ENCODE peak calls at places on chromosome 14, in ten cellular contexts. S is HepG2, Q is tibial nerve, I is K562, J is transverse colon, P is suprapubic skin, E is SK-N-SH, R is A549, X is ovary, N is H1. U is an unnamed sample.

GRCh38 chr14:52961060-52961639 is 10.3 kb upstream of the FERMT2 start:
- DNase-seq in S (peak), Q (peak), I (peak), J (peak), P (no peak), E (peak), R (peak), X (peak), N (no peak), U (peak)

GRCh38 chr14:68283378-68284123 is 464.0 kb downstream of the RAD51B start:
- DNase-seq in S (no peak), Q (no peak), I (no peak), J (peak), P (peak), E (no peak), R (no peak), X (no peak), N (no peak), U (no peak)

GRCh38 chr14:31884776-31885379 is 192.2 kb upstream of the ARHGAP5 start:
- DNase-seq in S (no peak), Q (no peak), I (no peak), J (no peak), P (no peak), E (no peak), R (no peak), X (no peak), N (no peak), U (no peak)

GRCh38 chr14:24279301-24280186 is 8.1 kb upstream of the RABGGTA start:
- DNase-seq in S (no peak), Q (no peak), I (no peak), J (no peak), P (no peak), E (peak), R (no peak), X (no peak), N (no peak), U (no peak)

GRCh38 chr14:63727231-63727735 is 582 bp downstream of the SGPP1 start:
- DNase-seq in S (no peak), Q (no peak), I (peak), J (peak), P (no peak), E (peak), R (peak), X (peak), N (no peak), U (peak)

GRCh38 chr14:72000907-72001306 is 68.7 kb downstream of the RGS6 start:
- DNase-seq in S (no peak), Q (peak), I (no peak), J (no peak), P (no peak), E (no peak), R (no peak), X (no peak), N (no peak), U (no peak)

GRCh38 chr14:56004807-56005579 is 113.2 kb upstream of the PELI2 start:
- DNase-seq in S (no peak), Q (peak), I (no peak), J (peak), P (no peak), E (no peak), R (peak), X (peak), N (peak), U (no peak)

GRCh38 chr14:85443001-85443400 is 86.9 kb upstream of the FLRT2 start:
- DNase-seq in S (no peak), Q (no peak), I (no peak), J (no peak), P (no peak), E (no peak), R (no peak), X (no peak), N (no peak), U (no peak)

GRCh38 chr14:75334191-75335051 is 55.8 kb downstream of the FOS start:
- DNase-seq in S (no peak), Q (peak), I (no peak), J (peak), P (peak), E (no peak), R (no peak), X (no peak), N (no peak), U (peak)

GRCh38 chr14:101584049-101584859 is 23.0 kb downstream of the DIO3 start:
- DNase-seq in S (no peak), Q (peak), I (peak), J (no peak), P (peak), E (peak), R (no peak), X (peak), N (no peak), U (no peak)
- H3K4me3 ChIP-seq in S (no peak), Q (no peak), I (peak), J (no peak), P (peak), E (no peak), R (no peak), X (no peak), N (no peak), U (no peak)

DNA sequence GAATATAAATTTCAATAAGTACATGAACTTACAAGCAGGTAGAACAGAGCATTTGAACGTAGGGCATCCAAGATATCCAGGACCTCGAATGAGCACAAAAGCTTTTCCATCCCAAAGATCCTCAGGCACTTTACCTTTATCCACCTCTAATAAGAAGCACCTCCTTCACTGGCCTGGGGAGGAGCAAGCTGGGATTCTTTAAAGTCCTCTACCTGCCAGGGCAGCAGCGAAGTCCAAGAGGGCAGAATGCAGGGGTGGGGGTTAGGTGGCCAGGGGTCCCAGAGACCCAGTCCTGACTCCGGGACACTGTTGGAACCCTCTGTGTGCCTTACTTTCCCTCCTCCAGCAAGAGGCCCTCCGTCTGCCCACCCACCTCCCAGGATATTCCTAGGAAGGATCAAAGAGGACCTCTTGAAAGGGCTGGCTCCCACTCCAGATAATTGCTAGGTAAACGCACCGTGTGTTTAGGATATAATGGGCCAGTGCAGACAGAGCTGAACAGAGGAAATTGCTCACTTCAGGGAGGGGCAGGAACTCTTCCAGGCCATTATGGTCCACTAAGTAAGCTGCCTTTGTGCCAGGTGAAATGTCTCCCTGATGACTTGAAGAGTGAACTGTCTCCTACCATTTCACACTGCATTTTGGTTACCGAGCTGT is 68.1 kb downstream of the TTC9 start:
- DNase-seq in S (peak), Q (no peak), I (no peak), J (no peak), P (no peak), E (no peak), R (no peak), X (no peak), N (no peak), U (no peak)
- TF ChIP-seq EP300 in S (peak), Q (no peak), I (no peak), J (no peak), P (no peak), E (no peak), R (no peak), X (no peak), N (no peak), U (no peak)

DNA sequence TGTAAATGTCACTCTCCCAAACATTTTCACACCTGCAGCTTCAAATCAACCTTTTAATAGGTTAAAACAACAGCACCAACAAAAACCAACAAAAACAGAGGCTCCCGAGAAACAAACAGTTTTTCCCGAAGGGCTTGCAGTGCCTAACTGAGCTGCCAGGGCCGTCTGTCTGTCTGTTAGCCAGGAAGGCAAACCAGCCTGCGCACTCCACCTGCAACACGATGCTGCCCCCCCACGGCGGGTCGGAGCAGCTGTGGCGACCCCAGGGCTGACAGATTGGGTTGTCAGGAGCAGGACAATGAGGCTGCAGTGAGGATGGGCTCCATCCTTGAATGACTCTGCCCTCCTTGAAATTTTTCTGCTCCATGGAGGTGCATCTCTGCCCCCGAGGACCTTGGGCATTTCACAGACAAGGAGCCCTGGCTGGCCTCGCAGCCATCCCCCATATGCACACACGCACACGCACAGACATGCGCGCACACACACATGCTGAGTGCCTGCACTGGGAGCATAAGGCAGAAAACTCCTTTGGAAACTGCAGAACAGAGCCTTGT is 2.6 kb downstream of the RTL1 start:
- DNase-seq in S (peak), Q (no peak), I (peak), J (peak), P (no peak), E (peak), R (peak), X (peak), N (no peak), U (peak)
- H3K4me3 ChIP-seq in S (peak), Q (no peak), I (no peak), J (no peak), P (no peak), E (no peak), R (no peak), X (no peak), N (peak), U (no peak)

DNA sequence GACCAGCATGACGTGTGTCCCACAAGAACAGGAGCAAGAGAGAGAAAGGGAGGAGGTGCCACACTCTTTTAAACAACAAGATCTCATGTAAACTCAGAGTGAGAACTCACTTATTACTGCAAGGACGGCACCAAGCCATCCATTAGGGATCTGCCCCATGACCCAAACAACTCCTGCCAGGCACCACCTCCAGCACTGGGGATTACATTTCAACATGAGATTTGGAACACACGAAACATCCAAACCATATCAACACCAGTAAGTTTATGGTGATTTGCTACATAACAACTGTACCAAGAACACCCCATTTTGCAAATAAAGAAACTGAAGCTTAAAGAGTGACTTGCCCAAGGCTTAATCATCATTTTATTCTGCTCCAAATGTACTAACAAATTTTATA is 23.7 kb upstream of the OR6J1 start:
- DNase-seq in S (no peak), Q (peak), I (no peak), J (no peak), P (no peak), E (no peak), R (no peak), X (no peak), N (no peak), U (no peak)
- TF ChIP-seq EP300 in S (no peak), Q (no peak), I (no peak), J (no peak), P (no peak), E (no peak), R (no peak), X (no peak), N (no peak), U (no peak)

GRCh38 chr14:89310211-89310610 is 106.8 kb downstream of the FOXN3 start:
- DNase-seq in S (no peak), Q (no peak), I (no peak), J (no peak), P (no peak), E (no peak), R (no peak), X (no peak), N (no peak), U (no peak)

GRCh38 chr14:89304972-89305703 is 111.9 kb downstream of the FOXN3 start:
- DNase-seq in S (no peak), Q (no peak), I (no peak), J (peak), P (no peak), E (peak), R (no peak), X (peak), N (no peak), U (peak)

GRCh38 chr14:89307409-89307808 is 109.6 kb downstream of the FOXN3 start:
- DNase-seq in S (no peak), Q (no peak), I (no peak), J (no peak), P (no peak), E (no peak), R (no peak), X (no peak), N (no peak), U (no peak)

GRCh38 chr14:89309670-89310177 is 107.3 kb downstream of the FOXN3 start:
- DNase-seq in S (no peak), Q (no peak), I (no peak), J (no peak), P (no peak), E (no peak), R (no peak), X (no peak), N (no peak), U (no peak)

DNA sequence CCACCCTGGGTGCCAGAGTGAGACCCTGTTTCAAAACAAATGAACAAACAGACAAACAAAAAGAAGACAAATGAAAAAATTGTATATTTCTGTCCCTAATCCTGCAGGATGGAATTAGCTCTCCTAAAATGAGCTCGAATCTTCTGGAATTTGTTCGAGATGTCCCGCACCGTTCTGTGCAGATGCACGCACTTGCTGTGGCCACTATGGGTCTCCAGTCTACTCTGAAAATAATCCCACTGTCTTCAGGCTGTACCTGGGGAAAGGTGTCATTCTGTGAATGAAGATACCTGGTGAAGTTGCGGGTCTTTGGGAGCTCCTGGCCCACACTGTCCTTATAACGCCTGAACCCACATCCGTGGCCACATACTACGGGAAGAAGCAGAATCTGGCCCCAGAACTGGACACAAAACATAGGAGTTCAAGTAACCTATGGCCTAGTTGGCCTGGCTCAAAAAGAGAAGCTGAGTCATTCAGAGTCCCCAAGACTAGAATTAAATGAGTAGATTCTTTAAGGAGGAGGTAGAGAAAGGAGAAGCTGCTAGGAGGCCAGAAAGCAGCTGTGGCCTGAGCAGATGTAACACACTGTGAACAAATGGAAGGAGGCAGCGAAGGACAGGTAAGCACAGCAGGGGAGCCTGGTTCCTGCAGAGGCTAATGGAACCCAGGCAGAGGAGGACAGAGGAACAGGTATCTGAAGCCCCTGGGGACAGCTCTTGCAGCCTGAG is 108.6 kb downstream of the FOXN3 start:
- DNase-seq in S (no peak), Q (no peak), I (no peak), J (no peak), P (no peak), E (no peak), R (no peak), X (no peak), N (no peak), U (no peak)
- H3K4me3 ChIP-seq in S (no peak), Q (no peak), I (no peak), J (no peak), P (no peak), E (no peak), R (no peak), X (no peak), N (no peak), U (no peak)

DNA sequence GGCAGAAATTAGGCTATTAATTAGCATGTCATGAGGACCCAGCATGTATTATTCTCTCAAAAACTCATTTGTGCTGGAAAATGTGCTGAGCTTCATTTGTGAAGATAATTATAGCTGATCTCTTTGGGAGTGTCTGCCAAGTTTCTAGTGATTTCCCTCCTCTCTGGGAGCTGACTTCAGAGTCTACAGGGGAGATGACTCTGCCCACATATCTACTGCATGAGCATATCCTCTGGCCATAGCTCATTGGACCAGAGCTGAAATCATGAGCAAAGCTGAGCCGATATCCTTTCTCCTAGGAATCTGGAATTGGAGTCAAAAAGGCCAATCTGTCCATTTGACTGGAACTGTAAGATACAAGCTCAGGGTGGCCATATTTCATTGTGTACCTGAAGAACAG is 5.9 kb downstream of the CCDC198 start:
- DNase-seq in S (no peak), Q (no peak), I (no peak), J (no peak), P (no peak), E (no peak), R (no peak), X (no peak), N (no peak), U (no peak)
- TF ChIP-seq EP300 in S (no peak), Q (no peak), I (no peak), J (no peak), P (no peak), E (no peak), R (no peak), X (no peak), N (no peak), U (no peak)

DNA sequence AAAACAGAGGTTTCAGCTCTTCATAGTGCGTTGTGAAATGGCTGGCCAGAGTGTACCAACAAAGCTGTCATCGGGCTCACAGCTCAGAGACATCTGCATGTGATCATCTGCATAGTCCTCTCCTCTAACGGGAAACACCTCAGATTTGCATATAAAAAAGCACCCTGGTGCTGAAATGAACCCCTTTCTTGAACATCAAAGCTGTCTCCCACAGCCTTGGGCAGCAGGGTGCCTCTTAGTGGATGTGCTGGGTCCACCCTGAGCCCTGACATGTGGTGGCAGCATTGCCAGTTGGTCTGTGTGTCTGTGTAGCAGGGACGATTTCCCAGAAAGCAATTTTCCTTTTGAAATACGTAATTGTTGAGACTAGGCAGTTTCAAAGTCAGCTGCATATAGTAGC is 14.3 kb upstream of the PAPLN start:
- DNase-seq in S (no peak), Q (peak), I (no peak), J (no peak), P (no peak), E (no peak), R (no peak), X (no peak), N (no peak), U (no peak)
- H3K4me3 ChIP-seq in S (no peak), Q (no peak), I (no peak), J (no peak), P (no peak), E (no peak), R (no peak), X (no peak), N (no peak), U (no peak)

U was measured in sigmoid colon.